ENCODE peak calls at places on chromosomes 4 and X, in eight cellular contexts. One of them, this sample, is unnamed.
A peak's percentile ranks its signal among the peaks of the same experiment; 100 is the strongest.

GRCh38 chr4:172142331-172142738 is 329.1 kb downstream of the GALNTL6 start:
- DNase-seq in cardiac fibroblast: no peak
- DNase-seq in DMS 273 treated with DMSO at 0.1 percent for 48 hours: no peak
- DNase-seq in type B pancreatic cell: no peak
- DNase-seq in cardiac muscle cell: no peak
- DNase-seq in hypothalamus: no peak
- DNase-seq in GM23338: no peak
- DNase-seq in NCI-H748 treated with DMSO at 0.1 percent for 48 hours: no peak
- DNase-seq in this sample: no peak

GRCh38 chr4:172708184-172708583 is 460.4 kb upstream of the GALNT7 start:
- DNase-seq in cardiac fibroblast: no peak
- DNase-seq in DMS 273 treated with DMSO at 0.1 percent for 48 hours: no peak
- DNase-seq in type B pancreatic cell: no peak
- DNase-seq in cardiac muscle cell: no peak
- DNase-seq in hypothalamus: no peak
- DNase-seq in GM23338: peak; percentile 23
- DNase-seq in NCI-H748 treated with DMSO at 0.1 percent for 48 hours: peak; percentile 84
- DNase-seq in this sample: no peak

GRCh38 chrX:76915836-76916235 is 488.3 kb downstream of the MAGEE1 start:
- DNase-seq in cardiac fibroblast: no peak
- DNase-seq in DMS 273 treated with DMSO at 0.1 percent for 48 hours: no peak
- DNase-seq in type B pancreatic cell: no peak
- DNase-seq in cardiac muscle cell: no peak
- DNase-seq in hypothalamus: no peak
- DNase-seq in GM23338: no peak
- DNase-seq in NCI-H748 treated with DMSO at 0.1 percent for 48 hours: no peak
- DNase-seq in this sample: no peak

GRCh38 chrX:16946971-16947562 is 609 bp downstream of the REPS2 start:
- DNase-seq in cardiac fibroblast: no peak
- DNase-seq in DMS 273 treated with DMSO at 0.1 percent for 48 hours: no peak
- DNase-seq in type B pancreatic cell: no peak
- DNase-seq in cardiac muscle cell: peak; percentile 19
- DNase-seq in hypothalamus: peak; percentile 13
- DNase-seq in GM23338: no peak
- DNase-seq in NCI-H748 treated with DMSO at 0.1 percent for 48 hours: no peak
- DNase-seq in this sample: peak; percentile 16

GRCh38 chr4:95232358-95233156 is 316.2 kb downstream of the UNC5C start:
- DNase-seq in cardiac fibroblast: no peak
- DNase-seq in DMS 273 treated with DMSO at 0.1 percent for 48 hours: no peak
- DNase-seq in type B pancreatic cell: no peak
- DNase-seq in cardiac muscle cell: no peak
- DNase-seq in hypothalamus: no peak
- DNase-seq in GM23338: no peak
- DNase-seq in NCI-H748 treated with DMSO at 0.1 percent for 48 hours: peak; percentile 22
- DNase-seq in this sample: peak; percentile 26

GRCh38 chrX:46463682-46464081 is 81.5 kb downstream of the ZNF674 start:
- DNase-seq in cardiac fibroblast: no peak
- DNase-seq in DMS 273 treated with DMSO at 0.1 percent for 48 hours: no peak
- DNase-seq in type B pancreatic cell: no peak
- DNase-seq in cardiac muscle cell: no peak
- DNase-seq in hypothalamus: no peak
- DNase-seq in GM23338: no peak
- DNase-seq in NCI-H748 treated with DMSO at 0.1 percent for 48 hours: no peak
- DNase-seq in this sample: no peak

GRCh38 chr4:25177147-25177546 is 16.9 kb upstream of the SEPSECS start:
- DNase-seq in cardiac fibroblast: no peak
- DNase-seq in DMS 273 treated with DMSO at 0.1 percent for 48 hours: no peak
- DNase-seq in type B pancreatic cell: no peak
- DNase-seq in cardiac muscle cell: no peak
- DNase-seq in hypothalamus: no peak
- DNase-seq in GM23338: no peak
- DNase-seq in NCI-H748 treated with DMSO at 0.1 percent for 48 hours: no peak
- DNase-seq in this sample: no peak

GRCh38 chr4:86481429-86481828 is 112.7 kb upstream of the PTPN13 start:
- DNase-seq in cardiac fibroblast: no peak
- DNase-seq in DMS 273 treated with DMSO at 0.1 percent for 48 hours: no peak
- DNase-seq in type B pancreatic cell: no peak
- DNase-seq in cardiac muscle cell: peak; percentile 47
- DNase-seq in hypothalamus: no peak
- DNase-seq in GM23338: peak; percentile 34
- DNase-seq in NCI-H748 treated with DMSO at 0.1 percent for 48 hours: peak; percentile 29
- DNase-seq in this sample: no peak

GRCh38 chr4:106809083-106809482 is 227.0 kb downstream of the DKK2 start:
- DNase-seq in cardiac fibroblast: peak; percentile 21
- DNase-seq in DMS 273 treated with DMSO at 0.1 percent for 48 hours: no peak
- DNase-seq in type B pancreatic cell: no peak
- DNase-seq in cardiac muscle cell: peak; percentile 26
- DNase-seq in hypothalamus: no peak
- DNase-seq in GM23338: peak; percentile 35
- DNase-seq in NCI-H748 treated with DMSO at 0.1 percent for 48 hours: peak; percentile 0
- DNase-seq in this sample: no peak

GRCh38 chr4:100189820-100190642 is at the start of gene DDIT4L:
- DNase-seq in cardiac fibroblast: peak; percentile 54
- DNase-seq in DMS 273 treated with DMSO at 0.1 percent for 48 hours: no peak
- DNase-seq in type B pancreatic cell: peak; percentile 67
- DNase-seq in cardiac muscle cell: peak; percentile 66
- DNase-seq in hypothalamus: no peak
- DNase-seq in GM23338: peak; percentile 76
- DNase-seq in NCI-H748 treated with DMSO at 0.1 percent for 48 hours: no peak
- DNase-seq in this sample: no peak

GRCh38 chr4:147518086-147518485 is 37.2 kb downstream of the EDNRA start:
- DNase-seq in cardiac fibroblast: no peak
- DNase-seq in DMS 273 treated with DMSO at 0.1 percent for 48 hours: no peak
- DNase-seq in type B pancreatic cell: no peak
- DNase-seq in cardiac muscle cell: no peak
- DNase-seq in hypothalamus: no peak
- DNase-seq in GM23338: no peak
- DNase-seq in NCI-H748 treated with DMSO at 0.1 percent for 48 hours: no peak
- DNase-seq in this sample: no peak

GRCh38 chr4:26346203-26346620 is 25.4 kb downstream of the RBPJ start:
- DNase-seq in cardiac fibroblast: peak; percentile 76
- DNase-seq in DMS 273 treated with DMSO at 0.1 percent for 48 hours: no peak
- DNase-seq in type B pancreatic cell: no peak
- DNase-seq in cardiac muscle cell: no peak
- DNase-seq in hypothalamus: no peak
- DNase-seq in GM23338: peak; percentile 74
- DNase-seq in NCI-H748 treated with DMSO at 0.1 percent for 48 hours: no peak
- DNase-seq in this sample: no peak

GRCh38 chr4:88812976-88813375 is 115.3 kb upstream of the NAP1L5 start:
- DNase-seq in cardiac fibroblast: no peak
- DNase-seq in DMS 273 treated with DMSO at 0.1 percent for 48 hours: no peak
- DNase-seq in type B pancreatic cell: no peak
- DNase-seq in cardiac muscle cell: no peak
- DNase-seq in hypothalamus: no peak
- DNase-seq in GM23338: no peak
- DNase-seq in NCI-H748 treated with DMSO at 0.1 percent for 48 hours: no peak
- DNase-seq in this sample: no peak

GRCh38 chr4:2082118-2082517 is 23.0 kb downstream of the NAT8L start:
- DNase-seq in cardiac fibroblast: no peak
- DNase-seq in DMS 273 treated with DMSO at 0.1 percent for 48 hours: no peak
- DNase-seq in type B pancreatic cell: peak; percentile 56
- DNase-seq in cardiac muscle cell: no peak
- DNase-seq in hypothalamus: no peak
- DNase-seq in GM23338: no peak
- DNase-seq in NCI-H748 treated with DMSO at 0.1 percent for 48 hours: no peak
- DNase-seq in this sample: no peak

GRCh38 chr4:71593306-71593705 is 190.6 kb downstream of the GC start:
- DNase-seq in cardiac fibroblast: no peak
- DNase-seq in DMS 273 treated with DMSO at 0.1 percent for 48 hours: no peak
- DNase-seq in type B pancreatic cell: no peak
- DNase-seq in cardiac muscle cell: no peak
- DNase-seq in hypothalamus: no peak
- DNase-seq in GM23338: peak; percentile 78
- DNase-seq in NCI-H748 treated with DMSO at 0.1 percent for 48 hours: no peak
- DNase-seq in this sample: no peak

GRCh38 chr4:94834496-94834895 is 76.7 kb downstream of the BMPR1B start:
- DNase-seq in cardiac fibroblast: no peak
- DNase-seq in DMS 273 treated with DMSO at 0.1 percent for 48 hours: no peak
- DNase-seq in type B pancreatic cell: no peak
- DNase-seq in cardiac muscle cell: no peak
- DNase-seq in hypothalamus: no peak
- DNase-seq in GM23338: no peak
- DNase-seq in NCI-H748 treated with DMSO at 0.1 percent for 48 hours: no peak
- DNase-seq in this sample: no peak

GRCh38 chrX:36583674-36584073 is 424.5 kb upstream of the FAM47C start:
- DNase-seq in cardiac fibroblast: no peak
- DNase-seq in DMS 273 treated with DMSO at 0.1 percent for 48 hours: no peak
- DNase-seq in type B pancreatic cell: no peak
- DNase-seq in cardiac muscle cell: no peak
- DNase-seq in hypothalamus: no peak
- DNase-seq in GM23338: no peak
- DNase-seq in NCI-H748 treated with DMSO at 0.1 percent for 48 hours: no peak
- DNase-seq in this sample: no peak

GRCh38 chr4:55386073-55386472 is 9.7 kb upstream of the TMEM165 start:
- DNase-seq in cardiac fibroblast: peak; percentile 40
- DNase-seq in DMS 273 treated with DMSO at 0.1 percent for 48 hours: no peak
- DNase-seq in type B pancreatic cell: no peak
- DNase-seq in cardiac muscle cell: no peak
- DNase-seq in hypothalamus: no peak
- DNase-seq in GM23338: peak; percentile 80
- DNase-seq in NCI-H748 treated with DMSO at 0.1 percent for 48 hours: no peak
- DNase-seq in this sample: no peak

GRCh38 chr4:19455850-19456602 is 795.7 kb upstream of the SLIT2 start:
- DNase-seq in cardiac fibroblast: no peak
- DNase-seq in DMS 273 treated with DMSO at 0.1 percent for 48 hours: no peak
- DNase-seq in type B pancreatic cell: no peak
- DNase-seq in cardiac muscle cell: no peak
- DNase-seq in hypothalamus: no peak
- DNase-seq in GM23338: no peak
- DNase-seq in NCI-H748 treated with DMSO at 0.1 percent for 48 hours: peak; percentile 44
- DNase-seq in this sample: no peak

GRCh38 chrX:40012800-40013682 is 84.7 kb downstream of the BCOR start:
- DNase-seq in cardiac fibroblast: peak; percentile 69
- DNase-seq in DMS 273 treated with DMSO at 0.1 percent for 48 hours: peak; percentile 51
- DNase-seq in type B pancreatic cell: peak; percentile 74
- DNase-seq in cardiac muscle cell: peak; percentile 85
- DNase-seq in hypothalamus: peak; percentile 34
- DNase-seq in GM23338: peak; percentile 60
- DNase-seq in NCI-H748 treated with DMSO at 0.1 percent for 48 hours: peak; percentile 56
- DNase-seq in this sample: peak; percentile 36

GRCh38 chr4:3637326-3638016 is 105.2 kb upstream of the LRPAP1 start:
- DNase-seq in cardiac fibroblast: no peak
- DNase-seq in DMS 273 treated with DMSO at 0.1 percent for 48 hours: no peak
- DNase-seq in type B pancreatic cell: no peak
- DNase-seq in cardiac muscle cell: no peak
- DNase-seq in hypothalamus: peak; percentile 22
- DNase-seq in GM23338: no peak
- DNase-seq in NCI-H748 treated with DMSO at 0.1 percent for 48 hours: no peak
- DNase-seq in this sample: no peak

GRCh38 chrX:135494453-135494852 is 26.0 kb upstream of the INTS6L start:
- DNase-seq in cardiac fibroblast: no peak
- DNase-seq in DMS 273 treated with DMSO at 0.1 percent for 48 hours: no peak
- DNase-seq in type B pancreatic cell: no peak
- DNase-seq in cardiac muscle cell: no peak
- DNase-seq in hypothalamus: no peak
- DNase-seq in GM23338: no peak
- DNase-seq in NCI-H748 treated with DMSO at 0.1 percent for 48 hours: no peak
- DNase-seq in this sample: no peak

GRCh38 chr4:182236186-182236585 is 7.0 kb upstream of the TENM3 start:
- DNase-seq in cardiac fibroblast: no peak
- DNase-seq in DMS 273 treated with DMSO at 0.1 percent for 48 hours: no peak
- DNase-seq in type B pancreatic cell: no peak
- DNase-seq in cardiac muscle cell: no peak
- DNase-seq in hypothalamus: no peak
- DNase-seq in GM23338: no peak
- DNase-seq in NCI-H748 treated with DMSO at 0.1 percent for 48 hours: no peak
- DNase-seq in this sample: no peak

GRCh38 chr4:118276551-118276950 is 76.3 kb downstream of the PRSS12 start:
- DNase-seq in cardiac fibroblast: no peak
- DNase-seq in DMS 273 treated with DMSO at 0.1 percent for 48 hours: no peak
- DNase-seq in type B pancreatic cell: no peak
- DNase-seq in cardiac muscle cell: no peak
- DNase-seq in hypothalamus: no peak
- DNase-seq in GM23338: no peak
- DNase-seq in NCI-H748 treated with DMSO at 0.1 percent for 48 hours: no peak
- DNase-seq in this sample: no peak

GRCh38 chr4:89069481-89069880 is 12.5 kb upstream of the FAM13A start:
- DNase-seq in cardiac fibroblast: no peak
- DNase-seq in DMS 273 treated with DMSO at 0.1 percent for 48 hours: no peak
- DNase-seq in type B pancreatic cell: no peak
- DNase-seq in cardiac muscle cell: no peak
- DNase-seq in hypothalamus: no peak
- DNase-seq in GM23338: no peak
- DNase-seq in NCI-H748 treated with DMSO at 0.1 percent for 48 hours: no peak
- DNase-seq in this sample: no peak

GRCh38 chr4:150495550-150495949 is 86.4 kb upstream of the MAB21L2 start:
- DNase-seq in cardiac fibroblast: no peak
- DNase-seq in DMS 273 treated with DMSO at 0.1 percent for 48 hours: no peak
- DNase-seq in type B pancreatic cell: no peak
- DNase-seq in cardiac muscle cell: peak; percentile 3
- DNase-seq in hypothalamus: no peak
- DNase-seq in GM23338: no peak
- DNase-seq in NCI-H748 treated with DMSO at 0.1 percent for 48 hours: no peak
- DNase-seq in this sample: no peak

GRCh38 chr4:53702334-53703266 is 111.3 kb upstream of the LNX1 start:
- DNase-seq in cardiac fibroblast: peak; percentile 91
- DNase-seq in DMS 273 treated with DMSO at 0.1 percent for 48 hours: peak; percentile 28
- DNase-seq in type B pancreatic cell: peak; percentile 74
- DNase-seq in cardiac muscle cell: peak; percentile 16
- DNase-seq in hypothalamus: peak; percentile 42
- DNase-seq in GM23338: peak; percentile 53
- DNase-seq in NCI-H748 treated with DMSO at 0.1 percent for 48 hours: peak; percentile 93
- DNase-seq in this sample: peak; percentile 33

GRCh38 chr4:183183906-183184535 is 85.0 kb downstream of the WWC2 start:
- DNase-seq in cardiac fibroblast: no peak
- DNase-seq in DMS 273 treated with DMSO at 0.1 percent for 48 hours: no peak
- DNase-seq in type B pancreatic cell: no peak
- DNase-seq in cardiac muscle cell: no peak
- DNase-seq in hypothalamus: no peak
- DNase-seq in GM23338: no peak
- DNase-seq in NCI-H748 treated with DMSO at 0.1 percent for 48 hours: no peak
- DNase-seq in this sample: no peak

GRCh38 chr4:112647785-112648184 is 10.8 kb downstream of the LARP7 start:
- DNase-seq in cardiac fibroblast: no peak
- DNase-seq in DMS 273 treated with DMSO at 0.1 percent for 48 hours: no peak
- DNase-seq in type B pancreatic cell: no peak
- DNase-seq in cardiac muscle cell: no peak
- DNase-seq in hypothalamus: no peak
- DNase-seq in GM23338: peak; percentile 54
- DNase-seq in NCI-H748 treated with DMSO at 0.1 percent for 48 hours: no peak
- DNase-seq in this sample: no peak

GRCh38 chrX:74422576-74423288 is 1.4 kb downstream of the SLC16A2 start:
- DNase-seq in cardiac fibroblast: peak; percentile 71
- DNase-seq in DMS 273 treated with DMSO at 0.1 percent for 48 hours: peak; percentile 7
- DNase-seq in type B pancreatic cell: peak; percentile 75
- DNase-seq in cardiac muscle cell: peak; percentile 63
- DNase-seq in hypothalamus: peak; percentile 41
- DNase-seq in GM23338: peak; percentile 65
- DNase-seq in NCI-H748 treated with DMSO at 0.1 percent for 48 hours: no peak
- DNase-seq in this sample: peak; percentile 27

GRCh38 chr4:13526658-13527057 is 17.6 kb downstream of the NKX3-2 start:
- DNase-seq in cardiac fibroblast: no peak
- DNase-seq in DMS 273 treated with DMSO at 0.1 percent for 48 hours: no peak
- DNase-seq in type B pancreatic cell: no peak
- DNase-seq in cardiac muscle cell: no peak
- DNase-seq in hypothalamus: no peak
- DNase-seq in GM23338: no peak
- DNase-seq in NCI-H748 treated with DMSO at 0.1 percent for 48 hours: no peak
- DNase-seq in this sample: no peak

GRCh38 chr4:82373816-82374740 is at the start of gene HNRNPD:
- DNase-seq in cardiac fibroblast: peak; percentile 100
- DNase-seq in DMS 273 treated with DMSO at 0.1 percent for 48 hours: peak; percentile 97
- DNase-seq in type B pancreatic cell: peak; percentile 98
- DNase-seq in cardiac muscle cell: peak; percentile 99
- DNase-seq in hypothalamus: peak; percentile 95
- DNase-seq in GM23338: peak; percentile 99
- DNase-seq in NCI-H748 treated with DMSO at 0.1 percent for 48 hours: peak; percentile 94
- DNase-seq in this sample: peak; percentile 80

GRCh38 chrX:68995780-68996551 is 167.1 kb downstream of the EFNB1 start:
- DNase-seq in cardiac fibroblast: peak; percentile 92
- DNase-seq in DMS 273 treated with DMSO at 0.1 percent for 48 hours: no peak
- DNase-seq in type B pancreatic cell: peak; percentile 56
- DNase-seq in cardiac muscle cell: peak; percentile 42
- DNase-seq in hypothalamus: no peak
- DNase-seq in GM23338: no peak
- DNase-seq in NCI-H748 treated with DMSO at 0.1 percent for 48 hours: no peak
- DNase-seq in this sample: no peak

GRCh38 chrX:34300871-34301270 is 168.8 kb upstream of the FAM47A start:
- DNase-seq in cardiac fibroblast: peak; percentile 66
- DNase-seq in DMS 273 treated with DMSO at 0.1 percent for 48 hours: peak; percentile 7
- DNase-seq in type B pancreatic cell: no peak
- DNase-seq in cardiac muscle cell: peak; percentile 74
- DNase-seq in hypothalamus: no peak
- DNase-seq in GM23338: peak; percentile 61
- DNase-seq in NCI-H748 treated with DMSO at 0.1 percent for 48 hours: peak; percentile 51
- DNase-seq in this sample: no peak